ENCODE peak calls at places on chromosomes 11 and 22, in seven cellular contexts. L is non-pigmented ciliary epithelial cell; Q is HAP-1; T is activated T-cell treated with anti-CD3 and anti-CD28 coated beads for 48 hours; A is type B pancreatic cell; B is A549; Z is activated CD8-positive, alpha-beta memory T cell treated with anti-CD3 and anti-CD28 coated beads for 1 hour. J is an unnamed sample.

GRCh38 chr22:44042822-44043221 is 18.7 kb downstream of the PARVB start:
- DNase-seq in L (no peak), Q (no peak), T (no peak), A (no peak), B (no peak), Z (no peak), J (no peak)

GRCh38 chr11:132941761-132942160 is 590.5 kb downstream of the OPCML start:
- DNase-seq in L (no peak), Q (no peak), T (no peak), A (no peak), B (no peak), Z (no peak), J (no peak)

GRCh38 chr11:110311783-110312578 is 15.6 kb upstream of the RDX start:
- DNase-seq in L (no peak), Q (no peak), T (no peak), A (no peak), B (peak), Z (no peak), J (no peak)

GRCh38 chr11:30128269-30128932 is 102.4 kb upstream of the FSHB start:
- DNase-seq in L (no peak), Q (peak), T (no peak), A (no peak), B (peak), Z (no peak), J (no peak)

GRCh38 chr22:37519268-37520195 is at the start of gene CARD10:
- DNase-seq in L (no peak), Q (peak), T (no peak), A (no peak), B (no peak), Z (no peak), J (no peak)

GRCh38 chr22:43293661-43294392 is 49.3 kb downstream of the SCUBE1 start:
- DNase-seq in L (no peak), Q (no peak), T (no peak), A (no peak), B (peak), Z (no peak), J (no peak)

GRCh38 chr11:128904872-128905344 is 13.8 kb downstream of the KCNJ5 start:
- DNase-seq in L (no peak), Q (peak), T (no peak), A (no peak), B (peak), Z (no peak), J (peak)

GRCh38 chr22:50657925-50658324 is 14.7 kb upstream of the SHANK3 start:
- DNase-seq in L (no peak), Q (no peak), T (no peak), A (no peak), B (no peak), Z (no peak), J (no peak)

GRCh38 chr11:65308281-65308891 is 6.3 kb upstream of the CDC42EP2 start:
- DNase-seq in L (no peak), Q (no peak), T (no peak), A (no peak), B (no peak), Z (no peak), J (peak)

GRCh38 chr22:37454857-37455686 is 27.8 kb upstream of the ELFN2 start:
- DNase-seq in L (peak), Q (no peak), T (no peak), A (no peak), B (peak), Z (no peak), J (no peak)

GRCh38 chr11:12478743-12479142 is 101.4 kb downstream of the PARVA start:
- DNase-seq in L (peak), Q (no peak), T (no peak), A (no peak), B (no peak), Z (no peak), J (no peak)

GRCh38 chr22:46547179-46547882 is 9.9 kb upstream of the CELSR1 start:
- DNase-seq in L (no peak), Q (no peak), T (no peak), A (no peak), B (peak), Z (no peak), J (peak)

GRCh38 chr11:123181075-123181474 is 14.0 kb downstream of the CLMP start:
- DNase-seq in L (no peak), Q (no peak), T (no peak), A (no peak), B (no peak), Z (no peak), J (no peak)

GRCh38 chr11:121810291-121810690 is 305.7 kb downstream of the BLID start:
- DNase-seq in L (peak), Q (no peak), T (no peak), A (no peak), B (no peak), Z (no peak), J (no peak)

GRCh38 chr11:202490-202889 is 4.7 kb downstream of the BET1L start:
- DNase-seq in L (no peak), Q (no peak), T (no peak), A (no peak), B (no peak), Z (no peak), J (no peak)

GRCh38 chr11:45210846-45211245 is 64.4 kb downstream of the PRDM11 start:
- DNase-seq in L (no peak), Q (no peak), T (no peak), A (no peak), B (no peak), Z (no peak), J (no peak)

GRCh38 chr11:1219836-1220810 is 2.7 kb upstream of the MUC5B start:
- DNase-seq in L (no peak), Q (no peak), T (no peak), A (no peak), B (peak), Z (no peak), J (peak)

GRCh38 chr11:134479206-134479955 is 67.3 kb upstream of the B3GAT1 start:
- DNase-seq in L (no peak), Q (no peak), T (no peak), A (peak), B (no peak), Z (no peak), J (no peak)

GRCh38 chr22:23532756-23533155 is 47.3 kb downstream of the IGLL1 start:
- DNase-seq in L (no peak), Q (no peak), T (no peak), A (no peak), B (no peak), Z (no peak), J (peak)

GRCh38 chr11:66834943-66835342 is 8.3 kb upstream of the RCE1 start:
- DNase-seq in L (no peak), Q (no peak), T (no peak), A (no peak), B (no peak), Z (no peak), J (no peak)

GRCh38 chr11:122180435-122180834 is 64.4 kb upstream of the BLID start:
- DNase-seq in L (peak), Q (no peak), T (no peak), A (no peak), B (peak), Z (no peak), J (no peak)

GRCh38 chr22:28247667-28248363 is 328.8 kb upstream of the PITPNB start:
- DNase-seq in L (no peak), Q (peak), T (no peak), A (no peak), B (no peak), Z (no peak), J (no peak)

GRCh38 chr22:19664406-19664805 is 49.9 kb upstream of the SEPTIN5 start:
- DNase-seq in L (no peak), Q (no peak), T (no peak), A (no peak), B (no peak), Z (no peak), J (no peak)

GRCh38 chr11:31817621-31818493 is 6.7 kb upstream of the PAX6 start:
- DNase-seq in L (no peak), Q (no peak), T (no peak), A (no peak), B (no peak), Z (no peak), J (peak)

GRCh38 chr22:18023509-18024275 is 669 bp downstream of the MICAL3 start:
- DNase-seq in L (no peak), Q (peak), T (peak), A (peak), B (peak), Z (peak), J (peak)

GRCh38 chr11:75428301-75428724 is 4.7 kb downstream of the KLHL35 start:
- DNase-seq in L (peak), Q (peak), T (peak), A (no peak), B (no peak), Z (peak), J (peak)

GRCh38 chr22:26777402-26777801 is 120.0 kb downstream of the MIAT start:
- DNase-seq in L (no peak), Q (peak), T (no peak), A (no peak), B (no peak), Z (no peak), J (no peak)

GRCh38 chr11:115941481-115941993 is 437.3 kb upstream of the CADM1 start:
- DNase-seq in L (peak), Q (no peak), T (peak), A (no peak), B (no peak), Z (no peak), J (no peak)

GRCh38 chr11:75195164-75195962 is 44.5 kb downstream of the SLCO2B1 start:
- DNase-seq in L (no peak), Q (no peak), T (no peak), A (no peak), B (no peak), Z (no peak), J (no peak)

GRCh38 chr11:47051217-47051616 is 114.7 kb downstream of the CSTPP1 start:
- DNase-seq in L (no peak), Q (no peak), T (no peak), A (no peak), B (no peak), Z (no peak), J (no peak)

GRCh38 chr11:970319-970871 is 44.7 kb downstream of the AP2A2 start:
- DNase-seq in L (no peak), Q (no peak), T (no peak), A (no peak), B (no peak), Z (no peak), J (peak)

GRCh38 chr11:1220941-1221721 is 1.7 kb upstream of the MUC5B start:
- DNase-seq in L (no peak), Q (no peak), T (no peak), A (no peak), B (no peak), Z (no peak), J (peak)

GRCh38 chr22:46517255-46517761 is 20.1 kb downstream of the CELSR1 start:
- DNase-seq in L (no peak), Q (no peak), T (no peak), A (peak), B (no peak), Z (no peak), J (no peak)

GRCh38 chr22:50082197-50082715 is 3.0 kb downstream of the MLC1 start:
- DNase-seq in L (no peak), Q (no peak), T (no peak), A (no peak), B (no peak), Z (no peak), J (peak)

J was measured in spleen.